ENCODE peak calls at places on chromosomes 4 and X, in nine cellular contexts. X is HEK293T; P is RKO; I is right atrium auricular region; Q is T-helper 1 cell; T is MCF 10A; E is EH; A is activated CD4-positive, alpha-beta T cell treated with anti-CD3 and anti-CD28 coated beads, Interleukin-2, amount 50 U/mL, for 1 hour; H is stimulated activated CD4-positive, alpha-beta T cell treated with anti-CD3 and anti-CD28 coated beads, Interleukin-4, amount 100 ng/mL, for 4 hours. W is an unnamed sample.

GRCh38 chrX:15943393-15943792 is 88.8 kb upstream of the AP1S2 start:
- DNase-seq in H (no peak), P (no peak), X (no peak), I (no peak), Q (no peak), T (no peak), A (no peak), E (no peak), W (no peak)

GRCh38 chr4:38067499-38067898 is 107.3 kb downstream of the PTTG2 start:
- DNase-seq in T (no peak), E (no peak), X (no peak), I (no peak), H (no peak), P (no peak), A (no peak), Q (no peak), W (no peak)

GRCh38 chr4:148542922-148543623 is 100.9 kb upstream of the NR3C2 start:
- DNase-seq in H (no peak), T (no peak), I (no peak), Q (no peak), E (no peak), A (no peak), P (peak), X (no peak), W (no peak)

GRCh38 chr4:151744614-151745013 is 16.2 kb downstream of the GATB start:
- DNase-seq in H (no peak), Q (no peak), X (peak), A (no peak), P (peak), T (peak), I (no peak), E (peak), W (no peak)

GRCh38 chr4:84218002-84218401 is 281.1 kb downstream of the NKX6-1 start:
- DNase-seq in P (no peak), X (no peak), E (no peak), T (no peak), Q (no peak), A (no peak), H (no peak), I (no peak), W (no peak)

GRCh38 chrX:111329370-111329769 is 59.1 kb upstream of the CAPN6 start:
- DNase-seq in H (no peak), T (no peak), A (no peak), X (no peak), I (no peak), Q (no peak), E (no peak), P (no peak), W (no peak)

GRCh38 chr4:82125170-82125862 is 248.5 kb downstream of the HNRNPD start:
- DNase-seq in A (no peak), X (no peak), T (no peak), E (no peak), I (no peak), P (no peak), H (no peak), Q (no peak), W (no peak)

GRCh38 chrX:70096052-70096451 is 33.8 kb downstream of the OTUD6A start:
- DNase-seq in I (no peak), E (peak), X (peak), Q (no peak), A (no peak), H (no peak), P (peak), T (peak), W (no peak)

GRCh38 chr4:15376594-15376993 is 51.2 kb upstream of the C1QTNF7 start:
- DNase-seq in P (no peak), T (peak), A (no peak), Q (peak), I (no peak), X (no peak), E (peak), H (no peak), W (no peak)